ENCODE peak calls at places on chromosomes 2 and 18, in ten cellular contexts. One of them, this sample, is unnamed.

GRCh38 chr2:197152451-197153228 is 157.9 kb downstream of the ANKRD44 start:
- DNase-seq in activated gamma-delta T cell treated with Interleukin-2 at 50 U/mL for 16 hours: peak; percentile 24
- DNase-seq in effector CD4-positive, alpha-beta T cell: no peak
- DNase-seq in non-pigmented ciliary epithelial cell: no peak
- DNase-seq in sciatic nerve: no peak
- DNase-seq in H7: no peak
- DNase-seq in caudate nucleus: no peak
- DNase-seq in cerebellar cortex: no peak
- DNase-seq in activated T-cell treated with anti-CD3 and anti-CD28 coated beads for 48 hours: no peak
- DNase-seq in stomach: no peak
- DNase-seq in this sample: no peak

GRCh38 chr2:50125230-50125629 is 906.7 kb downstream of the NRXN1 start:
- DNase-seq in non-pigmented ciliary epithelial cell: no peak
- DNase-seq in caudate nucleus: no peak
- DNase-seq in effector CD4-positive, alpha-beta T cell: no peak
- DNase-seq in H7: no peak
- DNase-seq in activated T-cell treated with anti-CD3 and anti-CD28 coated beads for 48 hours: no peak
- DNase-seq in sciatic nerve: no peak
- DNase-seq in stomach: no peak
- DNase-seq in cerebellar cortex: no peak
- DNase-seq in activated gamma-delta T cell treated with Interleukin-2 at 50 U/mL for 16 hours: no peak
- DNase-seq in this sample: no peak

GRCh38 chr18:2927745-2928144 is 80.9 kb downstream of the EMILIN2 start:
- DNase-seq in stomach: no peak
- DNase-seq in caudate nucleus: no peak
- DNase-seq in H7: no peak
- DNase-seq in activated gamma-delta T cell treated with Interleukin-2 at 50 U/mL for 16 hours: no peak
- DNase-seq in non-pigmented ciliary epithelial cell: no peak
- DNase-seq in activated T-cell treated with anti-CD3 and anti-CD28 coated beads for 48 hours: no peak
- DNase-seq in sciatic nerve: no peak
- DNase-seq in cerebellar cortex: no peak
- DNase-seq in effector CD4-positive, alpha-beta T cell: no peak
- DNase-seq in this sample: no peak

GRCh38 chr2:150612957-150613710 is 125.7 kb upstream of the RND3 start:
- DNase-seq in activated gamma-delta T cell treated with Interleukin-2 at 50 U/mL for 16 hours: no peak
- DNase-seq in cerebellar cortex: no peak
- DNase-seq in activated T-cell treated with anti-CD3 and anti-CD28 coated beads for 48 hours: no peak
- DNase-seq in effector CD4-positive, alpha-beta T cell: no peak
- DNase-seq in H7: no peak
- DNase-seq in sciatic nerve: no peak
- DNase-seq in non-pigmented ciliary epithelial cell: no peak
- DNase-seq in caudate nucleus: no peak
- DNase-seq in stomach: no peak
- DNase-seq in this sample: no peak

GRCh38 chr2:127365211-127365643 is 22.5 kb downstream of the MAP3K2 start:
- DNase-seq in stomach: no peak
- DNase-seq in effector CD4-positive, alpha-beta T cell: no peak
- DNase-seq in caudate nucleus: no peak
- DNase-seq in H7: peak; percentile 21
- DNase-seq in activated T-cell treated with anti-CD3 and anti-CD28 coated beads for 48 hours: no peak
- DNase-seq in non-pigmented ciliary epithelial cell: no peak
- DNase-seq in cerebellar cortex: no peak
- DNase-seq in sciatic nerve: no peak
- DNase-seq in activated gamma-delta T cell treated with Interleukin-2 at 50 U/mL for 16 hours: no peak
- DNase-seq in this sample: no peak

GRCh38 chr2:17518212-17519154 is at the start of gene RAD51AP2:
- DNase-seq in stomach: peak; percentile 73
- DNase-seq in non-pigmented ciliary epithelial cell: peak; percentile 59
- DNase-seq in effector CD4-positive, alpha-beta T cell: no peak
- DNase-seq in activated gamma-delta T cell treated with Interleukin-2 at 50 U/mL for 16 hours: no peak
- DNase-seq in caudate nucleus: peak; percentile 33
- DNase-seq in H7: peak; percentile 77
- DNase-seq in activated T-cell treated with anti-CD3 and anti-CD28 coated beads for 48 hours: peak; percentile 34
- DNase-seq in sciatic nerve: peak; percentile 91
- DNase-seq in cerebellar cortex: peak; percentile 97
- DNase-seq in this sample: no peak

GRCh38 chr2:5520352-5520996 is 171.7 kb upstream of the SOX11 start:
- DNase-seq in activated T-cell treated with anti-CD3 and anti-CD28 coated beads for 48 hours: no peak
- DNase-seq in H7: no peak
- DNase-seq in sciatic nerve: no peak
- DNase-seq in effector CD4-positive, alpha-beta T cell: no peak
- DNase-seq in caudate nucleus: no peak
- DNase-seq in stomach: no peak
- DNase-seq in cerebellar cortex: no peak
- DNase-seq in non-pigmented ciliary epithelial cell: no peak
- DNase-seq in activated gamma-delta T cell treated with Interleukin-2 at 50 U/mL for 16 hours: no peak
- DNase-seq in this sample: peak; percentile 58

GRCh38 chr18:48931680-48932461 is 18.9 kb downstream of the SMAD7 start:
- DNase-seq in activated T-cell treated with anti-CD3 and anti-CD28 coated beads for 48 hours: peak; percentile 51
- DNase-seq in effector CD4-positive, alpha-beta T cell: no peak
- DNase-seq in H7: no peak
- DNase-seq in cerebellar cortex: peak; percentile 36
- DNase-seq in activated gamma-delta T cell treated with Interleukin-2 at 50 U/mL for 16 hours: no peak
- DNase-seq in sciatic nerve: no peak
- DNase-seq in stomach: no peak
- DNase-seq in non-pigmented ciliary epithelial cell: no peak
- DNase-seq in caudate nucleus: no peak
- DNase-seq in this sample: no peak

GRCh38 chr18:13800505-13801259 is 23.3 kb upstream of the MC5R start:
- DNase-seq in non-pigmented ciliary epithelial cell: no peak
- DNase-seq in effector CD4-positive, alpha-beta T cell: peak; percentile 11
- DNase-seq in H7: peak; percentile 82
- DNase-seq in activated gamma-delta T cell treated with Interleukin-2 at 50 U/mL for 16 hours: no peak
- DNase-seq in caudate nucleus: peak; percentile 24
- DNase-seq in stomach: peak; percentile 80
- DNase-seq in sciatic nerve: peak; percentile 66
- DNase-seq in cerebellar cortex: peak; percentile 49
- DNase-seq in activated T-cell treated with anti-CD3 and anti-CD28 coated beads for 48 hours: peak; percentile 56
- DNase-seq in this sample: peak; percentile 12

GRCh38 chr2:27446057-27446456 is 3.9 kb downstream of the KRTCAP3 start:
- DNase-seq in non-pigmented ciliary epithelial cell: no peak
- DNase-seq in effector CD4-positive, alpha-beta T cell: no peak
- DNase-seq in sciatic nerve: no peak
- DNase-seq in stomach: peak; percentile 92
- DNase-seq in caudate nucleus: no peak
- DNase-seq in activated gamma-delta T cell treated with Interleukin-2 at 50 U/mL for 16 hours: no peak
- DNase-seq in cerebellar cortex: no peak
- DNase-seq in activated T-cell treated with anti-CD3 and anti-CD28 coated beads for 48 hours: no peak
- DNase-seq in H7: no peak
- DNase-seq in this sample: no peak

GRCh38 chr2:144996225-144996795 is 476.4 kb upstream of the ZEB2 start:
- DNase-seq in caudate nucleus: no peak
- DNase-seq in stomach: no peak
- DNase-seq in cerebellar cortex: no peak
- DNase-seq in activated gamma-delta T cell treated with Interleukin-2 at 50 U/mL for 16 hours: no peak
- DNase-seq in effector CD4-positive, alpha-beta T cell: no peak
- DNase-seq in non-pigmented ciliary epithelial cell: no peak
- DNase-seq in activated T-cell treated with anti-CD3 and anti-CD28 coated beads for 48 hours: no peak
- DNase-seq in H7: no peak
- DNase-seq in sciatic nerve: no peak
- DNase-seq in this sample: peak; percentile 45

GRCh38 chr2:106566050-106566449 is 78.9 kb downstream of the CD8B2 start:
- DNase-seq in cerebellar cortex: no peak
- DNase-seq in activated gamma-delta T cell treated with Interleukin-2 at 50 U/mL for 16 hours: no peak
- DNase-seq in caudate nucleus: no peak
- DNase-seq in activated T-cell treated with anti-CD3 and anti-CD28 coated beads for 48 hours: peak; percentile 39
- DNase-seq in effector CD4-positive, alpha-beta T cell: no peak
- DNase-seq in sciatic nerve: no peak
- DNase-seq in non-pigmented ciliary epithelial cell: no peak
- DNase-seq in stomach: no peak
- DNase-seq in H7: no peak
- DNase-seq in this sample: no peak

GRCh38 chr18:9996104-9996503 is 82.3 kb downstream of the VAPA start:
- DNase-seq in effector CD4-positive, alpha-beta T cell: no peak
- DNase-seq in sciatic nerve: no peak
- DNase-seq in non-pigmented ciliary epithelial cell: no peak
- DNase-seq in activated T-cell treated with anti-CD3 and anti-CD28 coated beads for 48 hours: no peak
- DNase-seq in stomach: no peak
- DNase-seq in H7: no peak
- DNase-seq in cerebellar cortex: no peak
- DNase-seq in caudate nucleus: no peak
- DNase-seq in activated gamma-delta T cell treated with Interleukin-2 at 50 U/mL for 16 hours: no peak
- DNase-seq in this sample: no peak

GRCh38 chr2:196431957-196432356 is 207.6 kb upstream of the CCDC150 start:
- DNase-seq in activated gamma-delta T cell treated with Interleukin-2 at 50 U/mL for 16 hours: no peak
- DNase-seq in cerebellar cortex: peak; percentile 30
- DNase-seq in non-pigmented ciliary epithelial cell: no peak
- DNase-seq in stomach: no peak
- DNase-seq in sciatic nerve: no peak
- DNase-seq in caudate nucleus: no peak
- DNase-seq in activated T-cell treated with anti-CD3 and anti-CD28 coated beads for 48 hours: no peak
- DNase-seq in H7: peak; percentile 47
- DNase-seq in effector CD4-positive, alpha-beta T cell: no peak
- DNase-seq in this sample: no peak

GRCh38 chr2:224412064-224412921 is 10.4 kb upstream of the FAM124B start:
- DNase-seq in effector CD4-positive, alpha-beta T cell: no peak
- DNase-seq in caudate nucleus: no peak
- DNase-seq in activated T-cell treated with anti-CD3 and anti-CD28 coated beads for 48 hours: no peak
- DNase-seq in H7: no peak
- DNase-seq in stomach: no peak
- DNase-seq in cerebellar cortex: no peak
- DNase-seq in sciatic nerve: no peak
- DNase-seq in non-pigmented ciliary epithelial cell: peak; percentile 32
- DNase-seq in activated gamma-delta T cell treated with Interleukin-2 at 50 U/mL for 16 hours: no peak
- DNase-seq in this sample: peak; percentile 61

GRCh38 chr18:58527116-58528010 is 101.5 kb downstream of the ALPK2 start:
- DNase-seq in activated gamma-delta T cell treated with Interleukin-2 at 50 U/mL for 16 hours: no peak
- DNase-seq in non-pigmented ciliary epithelial cell: no peak
- DNase-seq in H7: no peak
- DNase-seq in caudate nucleus: no peak
- DNase-seq in stomach: no peak
- DNase-seq in effector CD4-positive, alpha-beta T cell: no peak
- DNase-seq in sciatic nerve: no peak
- DNase-seq in cerebellar cortex: no peak
- DNase-seq in activated T-cell treated with anti-CD3 and anti-CD28 coated beads for 48 hours: no peak
- DNase-seq in this sample: no peak

GRCh38 chr2:46983065-46983801 is 67.6 kb upstream of the MCFD2 start:
- DNase-seq in cerebellar cortex: no peak
- DNase-seq in stomach: peak; percentile 33
- DNase-seq in activated gamma-delta T cell treated with Interleukin-2 at 50 U/mL for 16 hours: no peak
- DNase-seq in sciatic nerve: no peak
- DNase-seq in non-pigmented ciliary epithelial cell: no peak
- DNase-seq in activated T-cell treated with anti-CD3 and anti-CD28 coated beads for 48 hours: no peak
- DNase-seq in caudate nucleus: no peak
- DNase-seq in H7: peak; percentile 63
- DNase-seq in effector CD4-positive, alpha-beta T cell: no peak
- DNase-seq in this sample: no peak

GRCh38 chr2:166653185-166653813 is 159.2 kb upstream of the SCN7A start:
- DNase-seq in cerebellar cortex: no peak
- DNase-seq in H7: no peak
- DNase-seq in effector CD4-positive, alpha-beta T cell: no peak
- DNase-seq in sciatic nerve: no peak
- DNase-seq in non-pigmented ciliary epithelial cell: no peak
- DNase-seq in activated gamma-delta T cell treated with Interleukin-2 at 50 U/mL for 16 hours: no peak
- DNase-seq in stomach: no peak
- DNase-seq in activated T-cell treated with anti-CD3 and anti-CD28 coated beads for 48 hours: no peak
- DNase-seq in caudate nucleus: no peak
- DNase-seq in this sample: no peak

GRCh38 chr2:138516030-138516704 is 14.6 kb downstream of the SPOPL start:
- DNase-seq in H7: no peak
- DNase-seq in activated gamma-delta T cell treated with Interleukin-2 at 50 U/mL for 16 hours: no peak
- DNase-seq in caudate nucleus: no peak
- DNase-seq in sciatic nerve: no peak
- DNase-seq in activated T-cell treated with anti-CD3 and anti-CD28 coated beads for 48 hours: no peak
- DNase-seq in stomach: no peak
- DNase-seq in cerebellar cortex: no peak
- DNase-seq in non-pigmented ciliary epithelial cell: peak; percentile 11
- DNase-seq in effector CD4-positive, alpha-beta T cell: no peak
- DNase-seq in this sample: no peak